ENCODE peak calls at places on chromosomes 12 and 14, in four cellular contexts. One of them, this sample, is unnamed.
A peak's percentile ranks its signal among the peaks of the same experiment; 100 is the strongest.

GRCh38 chr14:100065942-100066574 is 836 bp downstream of the EVL start:
- DNase-seq in D341Med: no peak
- DNase-seq in foreskin melanocyte: no peak
- DNase-seq in Kasumi-1: peak; percentile 81
- DNase-seq in this sample: no peak

GRCh38 chr12:120625557-120626419 is 14.6 kb upstream of the CABP1 start:
- DNase-seq in D341Med: peak; percentile 47
- DNase-seq in foreskin melanocyte: no peak
- DNase-seq in Kasumi-1: no peak
- DNase-seq in this sample: no peak

GRCh38 chr12:49824886-49825285 is 3.3 kb downstream of the NCKAP5L start:
- DNase-seq in D341Med: no peak
- DNase-seq in foreskin melanocyte: no peak
- DNase-seq in Kasumi-1: peak; percentile 91
- DNase-seq in this sample: no peak

GRCh38 chr14:90301580-90302181 is 30.1 kb downstream of the NRDE2 start:
- DNase-seq in D341Med: no peak
- DNase-seq in foreskin melanocyte: peak; percentile 66
- DNase-seq in Kasumi-1: peak; percentile 49
- DNase-seq in this sample: peak; percentile 30

GRCh38 chr14:33737446-33737845 is 213.4 kb downstream of the EGLN3 start:
- DNase-seq in D341Med: no peak
- DNase-seq in foreskin melanocyte: peak; percentile 63
- DNase-seq in Kasumi-1: no peak
- DNase-seq in this sample: peak; percentile 40

GRCh38 chr12:56431850-56432249 is 17.4 kb downstream of the TIMELESS start:
- DNase-seq in D341Med: no peak
- DNase-seq in foreskin melanocyte: no peak
- DNase-seq in Kasumi-1: no peak
- DNase-seq in this sample: no peak

GRCh38 chr12:67424784-67425183 is 155.6 kb downstream of the CAND1 start:
- DNase-seq in D341Med: no peak
- DNase-seq in foreskin melanocyte: no peak
- DNase-seq in Kasumi-1: no peak
- DNase-seq in this sample: no peak

GRCh38 chr12:66405395-66405794 is 103.1 kb downstream of the HELB start:
- DNase-seq in D341Med: no peak
- DNase-seq in foreskin melanocyte: peak; percentile 44
- DNase-seq in Kasumi-1: no peak
- DNase-seq in this sample: no peak

GRCh38 chr14:63192085-63192484 is 12.2 kb upstream of the RHOJ start:
- DNase-seq in D341Med: no peak
- DNase-seq in foreskin melanocyte: no peak
- DNase-seq in Kasumi-1: peak; percentile 80
- DNase-seq in this sample: no peak

GRCh38 chr12:89261982-89262381 is 90.3 kb downstream of the DUSP6 start:
- DNase-seq in D341Med: no peak
- DNase-seq in foreskin melanocyte: no peak
- DNase-seq in Kasumi-1: no peak
- DNase-seq in this sample: no peak

GRCh38 chr12:3333991-3334391 is 157.0 kb upstream of the PRMT8 start:
- DNase-seq in D341Med: no peak
- DNase-seq in foreskin melanocyte: no peak
- DNase-seq in Kasumi-1: no peak
- DNase-seq in this sample: no peak

GRCh38 chr14:62897057-62897456 is 148.2 kb downstream of the KCNH5 start:
- DNase-seq in D341Med: no peak
- DNase-seq in foreskin melanocyte: no peak
- DNase-seq in Kasumi-1: no peak
- DNase-seq in this sample: no peak

GRCh38 chr14:72617391-72618011 is 276.4 kb downstream of the DPF3 start:
- DNase-seq in D341Med: no peak
- DNase-seq in foreskin melanocyte: peak; percentile 24
- DNase-seq in Kasumi-1: no peak
- DNase-seq in this sample: no peak

GRCh38 chr12:24742378-24742777 is 206.5 kb downstream of the BCAT1 start:
- DNase-seq in D341Med: no peak
- DNase-seq in foreskin melanocyte: no peak
- DNase-seq in Kasumi-1: peak; percentile 80
- DNase-seq in this sample: no peak

GRCh38 chr14:32167907-32168306 is 33.9 kb upstream of the RNU6-7 start:
- DNase-seq in D341Med: no peak
- DNase-seq in foreskin melanocyte: no peak
- DNase-seq in Kasumi-1: no peak
- DNase-seq in this sample: no peak